ENCODE peak calls at places on chromosomes 5 and 9, in six cellular contexts. W, F, D, R, O and C are unnamed samples.

GRCh38 chr9:125085703-125086477 is 57.4 kb downstream of the SCAI start:
- DNase-seq in W (no peak), D (no peak), F (no peak), O (no peak), R (no peak), C (no peak)

GRCh38 chr5:84688566-84688965 is 303.9 kb upstream of the EDIL3 start:
- DNase-seq in O (no peak), F (no peak), W (no peak), D (no peak), R (no peak), C (no peak)

GRCh38 chr9:18331808-18332209 is 142.1 kb upstream of the ADAMTSL1 start:
- DNase-seq in O (no peak), W (no peak), D (no peak), R (peak; percentile 5), F (no peak), C (peak; percentile 46)

GRCh38 chr5:177086918-177087706 is 397 bp downstream of the FGFR4 start:
- DNase-seq in F (no peak), R (peak; percentile 89), O (peak; percentile 22), W (peak; percentile 70), D (no peak), C (no peak)

GRCh38 chr9:98365227-98365669 is 109.8 kb upstream of the TBC1D2 start:
- DNase-seq in F (no peak), O (peak; percentile 22), W (no peak), D (no peak), R (peak; percentile 12), C (no peak)

GRCh38 chr9:130984476-130984875 is 24.5 kb upstream of the LAMC3 start:
- DNase-seq in W (no peak), F (no peak), D (no peak), O (no peak), R (no peak), C (no peak)

GRCh38 chr5:76788362-76788761 is 30.5 kb upstream of the F2RL1 start:
- DNase-seq in O (no peak), F (no peak), D (no peak), W (peak; percentile 58), R (peak; percentile 67), C (peak; percentile 33)

GRCh38 chr5:72455477-72455876 is 51.7 kb downstream of the ZNF366 start:
- DNase-seq in R (no peak), W (no peak), D (no peak), F (no peak), O (no peak), C (no peak)

GRCh38 chr5:173823721-173824567 is 64.2 kb upstream of the CPEB4 start:
- DNase-seq in W (peak; percentile 64), R (peak; percentile 68), F (no peak), D (no peak), O (no peak), C (peak; percentile 93)

GRCh38 chr5:98424681-98425454 is 348.6 kb upstream of the RGMB start:
- DNase-seq in R (no peak), O (no peak), F (no peak), D (no peak), W (no peak), C (no peak)

GRCh38 chr5:84028093-84028492 is 307.4 kb upstream of the HAPLN1 start:
- DNase-seq in R (no peak), W (no peak), D (no peak), O (no peak), F (no peak), C (no peak)

GRCh38 chr9:132894857-132895846 is 16.5 kb downstream of the SPACA9 start:
- DNase-seq in W (no peak), O (no peak), F (no peak), D (no peak), R (no peak), C (no peak)

GRCh38 chr5:75729321-75729720 is 12.1 kb upstream of the POC5 start:
- DNase-seq in W (no peak), O (no peak), R (peak; percentile 83), D (no peak), F (no peak), C (no peak)

GRCh38 chr5:33848554-33848953 is 43.2 kb downstream of the ADAMTS12 start:
- DNase-seq in W (no peak), D (no peak), F (no peak), R (no peak), O (no peak), C (no peak)

GRCh38 chr5:93915142-93915553 is 173.7 kb upstream of the POU5F2 start:
- DNase-seq in F (no peak), O (no peak), D (no peak), W (no peak), R (no peak), C (peak; percentile 42)

GRCh38 chr5:79527431-79527830 is 13.5 kb upstream of the HOMER1 start:
- DNase-seq in R (no peak), D (no peak), W (no peak), O (no peak), F (no peak), C (peak; percentile 52)

GRCh38 chr5:123515904-123516303 is 3.9 kb downstream of the CSNK1G3 start:
- DNase-seq in D (no peak), R (no peak), O (no peak), F (no peak), W (no peak), C (no peak)

GRCh38 chr5:154278172-154278571 is 87.6 kb downstream of the GALNT10 start:
- DNase-seq in O (no peak), W (no peak), F (no peak), R (no peak), D (no peak), C (no peak)

GRCh38 chr5:73532195-73532594 is 33.2 kb downstream of the ANKRA2 start:
- DNase-seq in O (no peak), F (no peak), D (no peak), R (no peak), W (no peak), C (no peak)

GRCh38 chr5:158116965-158117364 is 258.0 kb upstream of the CLINT1 start:
- DNase-seq in W (no peak), F (no peak), D (no peak), O (no peak), R (no peak), C (no peak)

GRCh38 chr5:3698412-3698811 is 102.8 kb downstream of the IRX1 start:
- DNase-seq in R (no peak), D (no peak), W (no peak), O (no peak), F (no peak), C (no peak)

GRCh38 chr9:134457321-134457923 is 131.2 kb downstream of the RXRA start:
- DNase-seq in R (no peak), D (no peak), O (no peak), F (no peak), W (no peak), C (no peak)

GRCh38 chr9:134455010-134455409 is 128.8 kb downstream of the RXRA start:
- DNase-seq in O (no peak), F (no peak), R (no peak), D (no peak), W (no peak), C (no peak)

GRCh38 chr9:134456740-134457315 is 130.6 kb downstream of the RXRA start:
- DNase-seq in F (no peak), R (no peak), O (no peak), W (no peak), D (no peak), C (no peak)

GRCh38 chr9:134455537-134455936 is 129.3 kb downstream of the RXRA start:
- DNase-seq in W (no peak), D (no peak), R (no peak), F (no peak), O (no peak), C (no peak)

GRCh38 chr9:134455951-134456739 is 129.9 kb downstream of the RXRA start:
- DNase-seq in O (peak; percentile 58), F (peak; percentile 85), R (peak; percentile 76), W (peak; percentile 61), D (peak; percentile 92), C (no peak)
- H3K4me3 ChIP-seq in O (peak overlapping the region; percentile 5), F (peak overlapping the region; percentile 53), R (no peak overlapping the region), W (peak overlapping the region; percentile 26), D (peak overlapping the region; percentile 19), C (no peak overlapping the region)

DNA sequence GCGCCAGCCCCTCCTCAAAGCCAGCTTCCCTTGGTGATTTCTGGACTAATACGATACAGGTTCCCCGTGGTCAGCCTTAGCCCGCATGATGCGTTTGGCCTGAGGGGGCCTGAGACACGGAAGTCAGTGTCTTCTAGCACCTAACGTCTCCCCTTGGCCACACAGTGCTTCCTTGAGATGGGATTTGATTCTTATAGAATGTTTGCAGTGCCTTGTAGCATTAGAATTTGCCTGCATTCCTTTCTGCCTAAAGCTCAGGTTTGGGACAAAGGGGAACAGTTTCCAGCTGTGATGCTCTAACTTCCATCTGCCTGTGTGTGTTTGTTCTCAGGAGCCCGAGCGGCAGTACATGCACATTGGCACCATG is 34.4 kb downstream of the CFAP90 start:
- DNase-seq in F (no peak), D (no peak), O (no peak), R (no peak), W (no peak), C (no peak)
- TF ChIP-seq CTCF in F (no peak), D (no peak), O (no peak), R (no peak), W (no peak), C (no peak)

GRCh38 chr5:142722146-142722545 is 36.3 kb upstream of the FGF1 start:
- DNase-seq in O (no peak), D (no peak), W (no peak), F (no peak), R (no peak), C (no peak)

GRCh38 chr5:142717582-142718215 is 31.8 kb upstream of the FGF1 start:
- DNase-seq in F (no peak), R (peak; percentile 31), O (peak; percentile 28), W (no peak), D (peak; percentile 37), C (no peak)

GRCh38 chr5:142719836-142720330 is 34.0 kb upstream of the FGF1 start:
- DNase-seq in W (no peak), D (no peak), R (no peak), F (no peak), O (no peak), C (no peak)

GRCh38 chr5:142722896-142723295 is 37.0 kb upstream of the FGF1 start:
- DNase-seq in R (no peak), W (no peak), D (no peak), O (no peak), F (no peak), C (no peak)

GRCh38 chr5:142720561-142721275 is 34.8 kb upstream of the FGF1 start:
- DNase-seq in W (peak; percentile 77), O (no peak), D (no peak), F (no peak), R (peak; percentile 67), C (peak; percentile 55)
- H3K4me3 ChIP-seq in W (no peak overlapping the region), O (no peak overlapping the region), D (no peak overlapping the region), F (no peak overlapping the region), R (no peak overlapping the region), C (no peak overlapping the region)

DNA sequence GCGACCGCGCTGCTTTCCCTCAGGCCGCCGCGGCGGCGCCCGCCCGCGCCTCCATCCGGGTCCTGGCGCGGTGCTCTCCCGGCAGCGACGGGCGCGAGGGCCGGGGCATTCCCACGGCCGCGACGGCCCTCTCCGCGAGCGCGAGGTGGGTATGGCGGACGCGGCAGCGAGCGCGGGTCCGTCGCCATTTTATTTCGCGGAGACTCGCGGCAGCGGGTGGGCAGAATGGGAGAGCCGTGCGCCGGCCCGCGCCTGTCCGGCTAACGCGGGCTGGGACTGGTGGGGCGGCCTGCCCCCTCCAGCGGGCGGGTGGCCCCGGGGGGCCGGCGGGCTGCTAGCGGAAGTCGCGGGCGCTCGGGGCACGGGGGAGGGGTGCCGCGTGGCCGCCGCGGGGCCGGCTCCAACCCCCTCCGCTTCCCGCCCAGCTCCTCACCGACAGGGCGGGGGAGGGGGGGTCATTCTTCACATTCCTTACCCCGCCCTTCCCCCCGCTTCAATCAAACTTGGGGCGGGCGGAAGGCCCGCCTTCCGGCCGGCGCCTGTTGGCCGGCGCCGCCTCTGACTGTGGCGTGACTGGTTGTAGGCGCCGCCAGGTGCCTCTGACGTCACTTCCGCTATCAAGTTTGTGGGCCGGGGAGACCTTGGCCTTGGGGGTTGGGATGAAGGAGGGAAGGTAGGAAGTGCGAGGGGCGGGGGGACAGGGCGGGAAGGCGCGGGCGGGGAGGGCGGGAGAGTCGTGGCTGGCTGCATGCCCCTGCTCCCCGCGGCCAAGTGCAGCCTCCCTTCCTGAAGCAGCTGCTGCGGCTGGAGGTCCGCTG is 82.2 kb downstream of the PTPDC1 start:
- DNase-seq in W (peak; percentile 98), R (peak; percentile 99), D (peak; percentile 98), F (peak; percentile 97), O (peak; percentile 99), C (peak; percentile 97)
- TF ChIP-seq CTCF in W (no peak), R (no peak), D (peak; percentile 62), F (peak; percentile 14), O (no peak), C (peak; percentile 5)